ENCODE peak calls at places on chromosome 1, in six cellular contexts. One of them, this sample, is unnamed.

GRCh38 chr1:34164510-34165381 is at the start of gene CSMD2:
- DNase-seq in colonic mucosa: no peak
- DNase-seq in left cardiac atrium: peak; percentile 58
- DNase-seq in activated CD4-positive, alpha-beta T cell treated with anti-CD3 and anti-CD28 coated beads, Interleukin-2, amount 50 U/mL, for 1 hour: no peak
- DNase-seq in activated naive CD4-positive, alpha-beta T cell treated with Interleukin-2 at 50 U/mL for 16 hours: no peak
- DNase-seq in AG08396: peak; percentile 78
- DNase-seq in this sample: no peak

GRCh38 chr1:41365320-41365633 is 4.0 kb downstream of the FOXO6 start:
- DNase-seq in colonic mucosa: no peak
- DNase-seq in AG08396: no peak
- DNase-seq in left cardiac atrium: no peak
- DNase-seq in activated CD4-positive, alpha-beta T cell treated with anti-CD3 and anti-CD28 coated beads, Interleukin-2, amount 50 U/mL, for 1 hour: no peak
- DNase-seq in activated naive CD4-positive, alpha-beta T cell treated with Interleukin-2 at 50 U/mL for 16 hours: no peak
- DNase-seq in this sample: no peak

GRCh38 chr1:114468710-114469468 is 42.1 kb downstream of the TRIM33 start:
- DNase-seq in left cardiac atrium: no peak
- DNase-seq in colonic mucosa: no peak
- DNase-seq in activated CD4-positive, alpha-beta T cell treated with anti-CD3 and anti-CD28 coated beads, Interleukin-2, amount 50 U/mL, for 1 hour: no peak
- DNase-seq in activated naive CD4-positive, alpha-beta T cell treated with Interleukin-2 at 50 U/mL for 16 hours: no peak
- DNase-seq in AG08396: no peak
- DNase-seq in this sample: no peak

GRCh38 chr1:14954930-14955329 is 198.6 kb upstream of the TMEM51 start:
- DNase-seq in left cardiac atrium: no peak
- DNase-seq in colonic mucosa: no peak
- DNase-seq in activated naive CD4-positive, alpha-beta T cell treated with Interleukin-2 at 50 U/mL for 16 hours: no peak
- DNase-seq in activated CD4-positive, alpha-beta T cell treated with anti-CD3 and anti-CD28 coated beads, Interleukin-2, amount 50 U/mL, for 1 hour: no peak
- DNase-seq in AG08396: no peak
- DNase-seq in this sample: no peak

GRCh38 chr1:236316437-236316836 is 34.7 kb upstream of the ERO1B start:
- DNase-seq in AG08396: no peak
- DNase-seq in activated CD4-positive, alpha-beta T cell treated with anti-CD3 and anti-CD28 coated beads, Interleukin-2, amount 50 U/mL, for 1 hour: no peak
- DNase-seq in colonic mucosa: no peak
- DNase-seq in activated naive CD4-positive, alpha-beta T cell treated with Interleukin-2 at 50 U/mL for 16 hours: no peak
- DNase-seq in left cardiac atrium: no peak
- DNase-seq in this sample: no peak

GRCh38 chr1:230572121-230573083 is 69.9 kb upstream of the COG2 start:
- DNase-seq in activated CD4-positive, alpha-beta T cell treated with anti-CD3 and anti-CD28 coated beads, Interleukin-2, amount 50 U/mL, for 1 hour: no peak
- DNase-seq in colonic mucosa: peak; percentile 77
- DNase-seq in activated naive CD4-positive, alpha-beta T cell treated with Interleukin-2 at 50 U/mL for 16 hours: no peak
- DNase-seq in left cardiac atrium: no peak
- DNase-seq in AG08396: no peak
- DNase-seq in this sample: no peak

GRCh38 chr1:184199036-184199796 is 147.7 kb downstream of the TSEN15 start:
- DNase-seq in AG08396: no peak
- DNase-seq in left cardiac atrium: no peak
- DNase-seq in activated CD4-positive, alpha-beta T cell treated with anti-CD3 and anti-CD28 coated beads, Interleukin-2, amount 50 U/mL, for 1 hour: no peak
- DNase-seq in activated naive CD4-positive, alpha-beta T cell treated with Interleukin-2 at 50 U/mL for 16 hours: no peak
- DNase-seq in colonic mucosa: no peak
- DNase-seq in this sample: no peak

GRCh38 chr1:165116732-165117131 is 239.8 kb downstream of the LMX1A start:
- DNase-seq in colonic mucosa: no peak
- DNase-seq in activated naive CD4-positive, alpha-beta T cell treated with Interleukin-2 at 50 U/mL for 16 hours: no peak
- DNase-seq in AG08396: peak; percentile 54
- DNase-seq in activated CD4-positive, alpha-beta T cell treated with anti-CD3 and anti-CD28 coated beads, Interleukin-2, amount 50 U/mL, for 1 hour: no peak
- DNase-seq in left cardiac atrium: no peak
- DNase-seq in this sample: no peak

GRCh38 chr1:247358920-247359319 is 27.3 kb upstream of the ZNF496 start:
- DNase-seq in left cardiac atrium: no peak
- DNase-seq in activated CD4-positive, alpha-beta T cell treated with anti-CD3 and anti-CD28 coated beads, Interleukin-2, amount 50 U/mL, for 1 hour: no peak
- DNase-seq in colonic mucosa: no peak
- DNase-seq in AG08396: no peak
- DNase-seq in activated naive CD4-positive, alpha-beta T cell treated with Interleukin-2 at 50 U/mL for 16 hours: no peak
- DNase-seq in this sample: no peak